ENCODE peak calls at places on chromosomes 3 and 15, in four cellular contexts. L is gastroesophageal sphincter, I is HepG2, E is lower lobe of right lung. X is an unnamed sample.

GRCh38 chr3:128335621-128336296 is 130.9 kb downstream of the DNAJB8 start:
- ATAC-seq in I (no peak), E (no peak), L (no peak), X (no peak)

GRCh38 chr15:72141171-72142084 is 23.2 kb downstream of the SENP8 start:
- ATAC-seq in E (peak; percentile 71), L (no peak), I (no peak), X (peak; percentile 40)

GRCh38 chr3:7820969-7821368 is 680.7 kb upstream of the LMCD1 start:
- ATAC-seq in E (no peak), L (no peak), I (no peak), X (no peak)

GRCh38 chr3:141000691-141001090 is 50.5 kb upstream of the SPSB4 start:
- ATAC-seq in L (no peak), I (peak; percentile 60), E (no peak), X (peak; percentile 43)

GRCh38 chr3:32200490-32200889 is 38.0 kb upstream of the CMTM8 start:
- ATAC-seq in E (peak; percentile 31), L (peak; percentile 73), I (peak; percentile 64), X (no peak)

GRCh38 chr3:45607790-45608189 is 13.2 kb downstream of the LIMD1 start:
- ATAC-seq in E (peak; percentile 33), I (no peak), L (peak; percentile 22), X (no peak)

GRCh38 chr15:57100136-57100539 is 181.7 kb downstream of the TCF12 start:
- ATAC-seq in E (no peak), L (no peak), I (no peak), X (no peak)

GRCh38 chr15:63946524-63947065 is 99.7 kb downstream of the DAPK2 start:
- ATAC-seq in I (no peak), L (no peak), E (peak; percentile 2), X (no peak)

GRCh38 chr3:101791778-101792177 is 12.8 kb downstream of the NXPE3 start:
- ATAC-seq in E (no peak), L (no peak), I (no peak), X (no peak)

GRCh38 chr3:125110016-125110875 is 54.4 kb upstream of the HEG1 start:
- ATAC-seq in E (no peak), L (no peak), I (no peak), X (peak; percentile 91)

GRCh38 chr3:171883257-171883892 is 40.2 kb downstream of the TMEM212 start:
- ATAC-seq in E (no peak), L (no peak), I (peak; percentile 89), X (no peak)

GRCh38 chr15:32148833-32149555 is 118.7 kb downstream of the CHRNA7 start:
- ATAC-seq in L (no peak), E (no peak), I (no peak), X (no peak)

GRCh38 chr3:25468866-25469319 is 40.8 kb downstream of the RARB start:
- ATAC-seq in E (peak; percentile 75), L (peak; percentile 83), I (peak; percentile 37), X (no peak)

GRCh38 chr3:124860599-124860998 is 26.6 kb downstream of the ITGB5 start:
- ATAC-seq in E (peak; percentile 84), L (peak; percentile 97), I (no peak), X (no peak)

GRCh38 chr3:33167284-33167683 is 51.3 kb downstream of the SUSD5 start:
- ATAC-seq in I (peak; percentile 59), E (no peak), L (no peak), X (no peak)